ENCODE peak calls at places on chromosomes 12 and 14, in six cellular contexts. R is AG09309, A is GM23248, E is ovary, C is NB4, S is heart right ventricle. H is an unnamed sample.

GRCh38 chr12:116855744-116856470 is 25.3 kb downstream of the HRK start:
- DNase-seq in R (no peak), A (no peak), E (no peak), C (no peak), S (no peak), H (no peak)

GRCh38 chr14:30330452-30330851 is 228.5 kb upstream of the G2E3 start:
- DNase-seq in R (no peak), A (peak; percentile 32), E (no peak), C (peak; percentile 0), S (no peak), H (peak; percentile 28)

GRCh38 chr14:65054471-65055085 is 47.7 kb downstream of the MAX start:
- DNase-seq in R (no peak), A (no peak), E (no peak), C (peak; percentile 100), S (no peak), H (no peak)

GRCh38 chr12:12181516-12181915 is 85.3 kb downstream of the LRP6 start:
- DNase-seq in R (no peak), A (peak; percentile 76), E (no peak), C (no peak), S (no peak), H (no peak)

GRCh38 chr12:19140381-19141236 is 11.1 kb downstream of the PLEKHA5 start:
- DNase-seq in R (no peak), A (no peak), E (no peak), C (no peak), S (no peak), H (peak; percentile 48)

GRCh38 chr12:59067068-59067467 is 146.8 kb upstream of the LRIG3 start:
- DNase-seq in R (peak; percentile 29), A (peak; percentile 73), E (no peak), C (no peak), S (no peak), H (peak; percentile 83)

GRCh38 chr14:86462193-86462592 is 932.2 kb downstream of the FLRT2 start:
- DNase-seq in R (no peak), A (peak; percentile 6), E (no peak), C (peak; percentile 26), S (no peak), H (peak; percentile 52)

GRCh38 chr14:64549805-64550538 is at the start of gene PPP1R36:
- DNase-seq in R (no peak), A (peak; percentile 71), E (no peak), C (peak; percentile 74), S (no peak), H (no peak)

GRCh38 chr12:52865090-52865944 is 16.5 kb upstream of the KRT78 start:
- DNase-seq in R (no peak), A (peak; percentile 80), E (no peak), C (peak; percentile 56), S (peak; percentile 50), H (peak; percentile 77)

GRCh38 chr12:31005944-31006361 is 67.7 kb upstream of the DDX11 start:
- DNase-seq in R (peak; percentile 54), A (peak; percentile 80), E (no peak), C (no peak), S (no peak), H (peak; percentile 13)

GRCh38 chr12:108605000-108605689 is 7.3 kb upstream of the TMEM119 start:
- DNase-seq in R (no peak), A (no peak), E (no peak), C (no peak), S (no peak), H (peak; percentile 50)

GRCh38 chr12:85653731-85654455 is 182.3 kb downstream of the RASSF9 start:
- DNase-seq in R (no peak), A (no peak), E (no peak), C (no peak), S (no peak), H (no peak)

GRCh38 chr12:23528316-23528715 is 421.2 kb downstream of the SOX5 start:
- DNase-seq in R (no peak), A (no peak), E (no peak), C (no peak), S (no peak), H (no peak)

GRCh38 chr14:53306267-53306721 is 153.2 kb upstream of the DDHD1 start:
- DNase-seq in R (no peak), A (peak; percentile 67), E (peak; percentile 79), C (peak; percentile 52), S (peak; percentile 67), H (peak; percentile 77)

GRCh38 chr14:99584823-99585222 is 19.2 kb downstream of the CCDC85C start:
- DNase-seq in R (no peak), A (no peak), E (no peak), C (no peak), S (no peak), H (no peak)

GRCh38 chr12:27705263-27705662 is 5.4 kb upstream of the MRPS35 start:
- DNase-seq in R (no peak), A (no peak), E (no peak), C (peak; percentile 20), S (no peak), H (no peak)

GRCh38 chr12:12443482-12443881 is 86.6 kb downstream of the BORCS5 start:
- DNase-seq in R (no peak), A (no peak), E (peak; percentile 34), C (no peak), S (peak; percentile 84), H (peak; percentile 23)

GRCh38 chr12:24820872-24821271 is 128.0 kb downstream of the BCAT1 start:
- DNase-seq in R (no peak), A (peak; percentile 59), E (no peak), C (no peak), S (no peak), H (peak; percentile 87)

GRCh38 chr12:41850046-41850445 is 294.6 kb downstream of the GXYLT1 start:
- DNase-seq in R (no peak), A (no peak), E (no peak), C (no peak), S (no peak), H (no peak)

GRCh38 chr12:5259523-5259922 is 172.4 kb upstream of the NTF3 start:
- DNase-seq in R (peak; percentile 28), A (peak; percentile 43), E (no peak), C (no peak), S (no peak), H (no peak)

GRCh38 chr12:92419201-92419600 is 273.6 kb upstream of the BTG1 start:
- DNase-seq in R (no peak), A (no peak), E (no peak), C (no peak), S (no peak), H (no peak)

GRCh38 chr12:94098466-94098865 is 49.9 kb upstream of the PLXNC1 start:
- DNase-seq in R (no peak), A (peak; percentile 82), E (no peak), C (no peak), S (no peak), H (peak; percentile 82)

GRCh38 chr12:754238-754816 is 1.9 kb downstream of the WNK1 start:
- DNase-seq in R (no peak), A (peak; percentile 52), E (no peak), C (peak; percentile 18), S (peak; percentile 17), H (peak; percentile 36)

GRCh38 chr12:114668151-114668891 is 15.7 kb downstream of the TBX3 start:
- DNase-seq in R (no peak), A (peak; percentile 96), E (peak; percentile 82), C (peak; percentile 66), S (peak; percentile 78), H (peak; percentile 77)

DNA sequence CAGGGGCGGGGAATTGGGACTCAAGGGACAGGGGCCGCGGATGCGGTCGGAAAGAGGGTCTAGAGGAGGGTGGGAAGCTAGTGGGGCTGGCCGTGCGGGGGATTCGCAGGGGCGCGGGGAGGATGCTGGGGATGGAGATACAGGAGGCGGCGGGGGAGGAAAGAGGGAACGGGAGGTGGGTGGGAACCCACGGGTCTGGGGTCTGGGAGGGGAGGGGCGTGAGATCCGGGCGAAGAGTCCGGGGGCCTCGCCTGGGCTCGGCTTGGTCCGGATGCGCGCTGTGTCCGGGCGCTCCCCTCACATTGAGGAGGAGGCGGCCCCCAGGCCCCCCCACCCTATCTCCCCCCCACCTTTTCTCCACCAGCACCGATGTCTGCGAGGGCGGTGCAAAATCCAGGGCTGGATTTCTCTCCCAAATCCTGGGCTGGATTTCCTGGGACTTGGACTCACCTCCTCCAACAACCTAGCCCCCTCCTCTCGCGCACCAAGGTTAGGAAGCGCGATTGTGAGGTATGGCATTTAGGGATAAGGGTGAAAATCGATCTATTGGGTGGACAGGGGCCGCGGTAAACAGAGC is at the start of gene AGAP2:
- DNase-seq in R (no peak), A (peak; percentile 27), E (no peak), C (no peak), S (no peak), H (no peak)
- H3K4me3 ChIP-seq in R (peak within 1 kb of the TSS; percentile 12), A (peak within 1 kb of the TSS; percentile 53), E (peak within 1 kb of the TSS; percentile 2), C (no peak within 1 kb of the TSS), S (peak within 1 kb of the TSS; percentile 25), H (peak within 1 kb of the TSS; percentile 11)

GRCh38 chr14:68777644-68778043 is 15.2 kb downstream of the ZFP36L1 start:
- DNase-seq in R (no peak), A (no peak), E (no peak), C (no peak), S (no peak), H (no peak)

GRCh38 chr14:68781161-68782021 is 11.5 kb downstream of the ZFP36L1 start:
- DNase-seq in R (no peak), A (no peak), E (peak; percentile 37), C (no peak), S (no peak), H (no peak)

GRCh38 chr14:68779761-68780323 is 13.0 kb downstream of the ZFP36L1 start:
- DNase-seq in R (peak; percentile 92), A (peak; percentile 97), E (peak; percentile 20), C (no peak), S (no peak), H (peak; percentile 73)

GRCh38 chr14:68782091-68782981 is 10.5 kb downstream of the ZFP36L1 start:
- DNase-seq in R (no peak), A (no peak), E (peak; percentile 53), C (no peak), S (no peak), H (no peak)

DNA sequence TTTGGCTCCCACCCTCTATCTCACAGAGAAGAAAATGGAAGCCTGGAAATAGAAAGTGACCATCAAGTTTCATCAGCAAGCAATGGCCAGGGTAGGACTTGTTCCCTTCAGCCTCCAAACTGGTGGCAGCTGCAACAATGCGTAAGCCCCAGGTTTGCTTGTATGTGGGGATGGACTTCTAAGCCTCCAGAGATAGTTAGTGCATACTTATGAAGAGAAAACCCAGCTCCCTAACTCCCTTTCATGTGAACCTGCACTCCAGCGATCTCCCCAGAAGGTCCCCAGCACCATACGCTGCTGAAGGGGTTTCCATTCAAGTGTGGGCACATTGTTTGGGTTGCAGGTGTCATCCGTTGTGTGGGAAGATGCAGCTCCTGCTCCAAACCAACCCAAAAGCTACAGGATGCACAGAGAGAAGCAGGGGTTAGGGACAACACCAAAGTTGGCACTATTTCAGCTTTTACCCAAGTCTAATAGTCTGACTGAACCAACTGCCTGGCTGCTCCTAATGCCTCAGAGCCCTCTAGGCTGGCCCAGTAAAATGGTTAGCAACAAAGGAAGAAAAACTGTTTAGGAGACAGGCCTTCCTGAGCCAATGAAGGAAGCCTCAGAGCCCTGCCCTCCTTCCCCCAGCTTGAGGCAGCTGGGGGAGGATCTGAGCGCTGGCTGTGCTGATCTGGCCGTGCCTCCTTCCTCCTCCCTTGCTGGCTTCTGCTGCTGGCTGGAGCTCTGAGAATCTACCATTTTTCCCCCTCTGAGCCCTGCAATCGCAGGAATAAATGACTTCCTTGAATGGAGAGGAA is 12.3 kb downstream of the ZFP36L1 start:
- DNase-seq in R (no peak), A (peak; percentile 82), E (peak; percentile 80), C (peak; percentile 65), S (peak; percentile 74), H (peak; percentile 78)
- H3K4me3 ChIP-seq in R (no peak overlapping the region), A (peak overlapping the region; percentile 43), E (no peak overlapping the region), C (no peak overlapping the region), S (no peak overlapping the region), H (no peak overlapping the region)

GRCh38 chr14:105773584-105773983 is 247.2 kb downstream of the TMEM121 start:
- DNase-seq in R (no peak), A (no peak), E (no peak), C (no peak), S (no peak), H (no peak)
- H3K4me3 ChIP-seq in R (no peak overlapping the region), A (no peak overlapping the region), E (no peak overlapping the region), C (no peak overlapping the region), S (no peak overlapping the region), H (no peak overlapping the region)

GRCh38 chr12:106123110-106123509 is 15.6 kb downstream of the NUAK1 start:
- DNase-seq in R (no peak), A (no peak), E (no peak), C (no peak), S (no peak), H (no peak)
- H3K4me3 ChIP-seq in R (no peak overlapping the region), A (no peak overlapping the region), E (no peak overlapping the region), C (no peak overlapping the region), S (no peak overlapping the region), H (no peak overlapping the region)